ENCODE peak calls at places on chromosome 6, in six cellular contexts. I is MM.1S, F is hepatocyte, K is GM23248, A is PC-3, G is OCI-LY7. D is an unnamed sample.

GRCh38 chr6:150221152-150221551 is 78.3 kb downstream of the PPP1R14C start:
- DNase-seq in I (no peak), F (no peak), K (no peak), A (no peak), G (no peak), D (no peak)

GRCh38 chr6:119247504-119247903 is 102.1 kb downstream of the MAN1A1 start:
- DNase-seq in I (no peak), F (no peak), K (no peak), A (no peak), G (no peak), D (no peak)

GRCh38 chr6:80642452-80642851 is 536.0 kb downstream of the BCKDHB start:
- DNase-seq in I (no peak), F (no peak), K (peak; percentile 72), A (peak; percentile 49), G (no peak), D (no peak)

GRCh38 chr6:142302427-142303190 is 802 bp downstream of the ADGRG6 start:
- DNase-seq in I (no peak), F (peak; percentile 17), K (no peak), A (peak; percentile 90), G (no peak), D (peak; percentile 76)

GRCh38 chr6:145688493-145688905 is 46.8 kb downstream of the EPM2A start:
- DNase-seq in I (no peak), F (no peak), K (peak; percentile 40), A (peak; percentile 71), G (no peak), D (no peak)

GRCh38 chr6:124676033-124676432 is 286.2 kb upstream of the RNF217 start:
- DNase-seq in I (no peak), F (no peak), K (peak; percentile 37), A (no peak), G (no peak), D (no peak)

GRCh38 chr6:167781066-167781767 is 45.5 kb upstream of the AFDN start:
- DNase-seq in I (no peak), F (peak; percentile 53), K (no peak), A (no peak), G (no peak), D (no peak)

GRCh38 chr6:117233146-117233545 is 32.2 kb upstream of the VGLL2 start:
- DNase-seq in I (no peak), F (no peak), K (peak; percentile 23), A (no peak), G (no peak), D (no peak)

GRCh38 chr6:48775157-48775556 is 664.2 kb upstream of the PTCHD4 start:
- DNase-seq in I (no peak), F (no peak), K (no peak), A (peak; percentile 53), G (no peak), D (no peak)

GRCh38 chr6:138590796-138591709 is 91.8 kb upstream of the NHSL1 start:
- DNase-seq in I (peak; percentile 64), F (peak; percentile 83), K (peak; percentile 80), A (peak; percentile 77), G (peak; percentile 71), D (peak; percentile 72)

GRCh38 chr6:39804666-39805065 is 12.5 kb downstream of the DAAM2 start:
- DNase-seq in I (peak; percentile 40), F (peak; percentile 29), K (peak; percentile 93), A (peak; percentile 65), G (no peak), D (no peak)

GRCh38 chr6:100335999-100336398 is 128.7 kb downstream of the SIM1 start:
- DNase-seq in I (no peak), F (no peak), K (peak; percentile 55), A (no peak), G (no peak), D (no peak)

GRCh38 chr6:162973975-162974374 is 246.2 kb downstream of the PACRG start:
- DNase-seq in I (peak; percentile 6), F (no peak), K (peak; percentile 13), A (no peak), G (no peak), D (no peak)

GRCh38 chr6:3211681-3212080 is 15.8 kb downstream of the TUBB2B start:
- DNase-seq in I (no peak), F (no peak), K (peak; percentile 57), A (no peak), G (no peak), D (no peak)

GRCh38 chr6:30213654-30213998 is 420 bp upstream of the TRIM26 start:
- DNase-seq in I (no peak), F (no peak), K (no peak), A (no peak), G (no peak), D (no peak)

GRCh38 chr6:159842035-159842434 is 42.0 kb downstream of the PNLDC1 start:
- DNase-seq in I (no peak), F (no peak), K (peak; percentile 38), A (peak; percentile 33), G (no peak), D (no peak)

GRCh38 chr6:33431880-33432541 is 12.1 kb downstream of the SYNGAP1 start:
- DNase-seq in I (no peak), F (no peak), K (no peak), A (no peak), G (peak; percentile 81), D (no peak)

GRCh38 chr6:157497579-157497978 is 116.6 kb downstream of the ZDHHC14 start:
- DNase-seq in I (no peak), F (no peak), K (peak; percentile 10), A (no peak), G (no peak), D (no peak)

GRCh38 chr6:54614499-54615195 is 231.9 kb upstream of the FAM83B start:
- DNase-seq in I (no peak), F (no peak), K (no peak), A (no peak), G (no peak), D (no peak)

GRCh38 chr6:79574636-79575035 is 37.4 kb upstream of the LCA5 start:
- DNase-seq in I (no peak), F (peak; percentile 19), K (peak; percentile 52), A (peak; percentile 66), G (no peak), D (peak; percentile 53)

GRCh38 chr6:8446391-8446790 is 11.0 kb upstream of the SLC35B3 start:
- DNase-seq in I (no peak), F (no peak), K (no peak), A (no peak), G (no peak), D (no peak)

GRCh38 chr6:32858194-32858593 is 4.2 kb downstream of the PSMB9 start:
- DNase-seq in I (no peak), F (no peak), K (no peak), A (no peak), G (no peak), D (no peak)

GRCh38 chr6:1290805-1291204 is 21.1 kb upstream of the FOXQ1 start:
- DNase-seq in I (no peak), F (no peak), K (no peak), A (no peak), G (no peak), D (no peak)

DNA sequence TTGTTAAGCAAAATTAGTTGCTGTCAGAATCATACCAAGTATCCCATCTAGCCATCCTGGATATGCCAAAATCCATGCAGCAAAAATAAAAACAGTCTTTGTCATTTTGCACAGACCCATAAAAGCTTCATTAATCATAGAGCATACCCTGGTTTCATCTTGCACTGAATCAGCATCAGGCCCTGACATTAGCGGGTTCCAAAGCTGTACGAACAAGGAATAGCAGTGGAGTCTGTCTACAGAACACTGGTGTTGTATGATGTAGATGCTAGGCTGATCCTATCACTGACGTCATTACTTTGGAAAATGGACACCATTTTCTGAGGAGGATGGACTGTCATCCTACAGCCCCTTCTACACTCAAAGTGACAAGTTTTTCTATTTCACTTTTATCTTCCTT is 315.6 kb downstream of the ESR1 start:
- DNase-seq in I (no peak), F (no peak), K (no peak), A (peak; percentile 22), G (no peak), D (no peak)
- H3K9me2 ChIP-seq in I (no peaks in the 10 kb centered on the region), F (no peaks in the 10 kb centered on the region), K (no peaks in the 10 kb centered on the region), A (no peaks in the 10 kb centered on the region), G (no peaks in the 10 kb centered on the region), D (no peaks in the 10 kb centered on the region)

GRCh38 chr6:125828476-125829039 is 37.8 kb downstream of the NCOA7 start:
- DNase-seq in I (no peak), F (no peak), K (no peak), A (no peak), G (no peak), D (no peak)
- H3K4me1 ChIP-seq in I (peaks cover 6% of the 10 kb centered on the region), F (no peaks in the 10 kb centered on the region), K (no peaks in the 10 kb centered on the region), A (no peaks in the 10 kb centered on the region), G (peaks cover 8% of the 10 kb centered on the region), D (no peaks in the 10 kb centered on the region)

GRCh38 chr6:44503471-44503870 is 116.0 kb downstream of the CDC5L start:
- DNase-seq in I (no peak), F (no peak), K (no peak), A (no peak), G (no peak), D (no peak)
- H3K9me2 ChIP-seq in I (no peaks in the 10 kb centered on the region), F (no peaks in the 10 kb centered on the region), K (no peaks in the 10 kb centered on the region), A (peaks cover 4% of the 10 kb centered on the region), G (no peaks in the 10 kb centered on the region), D (no peaks in the 10 kb centered on the region)

GRCh38 chr6:36116066-36116465 is 14.2 kb upstream of the MAPK13 start:
- DNase-seq in I (no peak), F (no peak), K (no peak), A (no peak), G (no peak), D (no peak)
- H3K4me1 ChIP-seq in I (peaks cover 48% of the 10 kb centered on the region), F (no peaks in the 10 kb centered on the region), K (peaks cover 4% of the 10 kb centered on the region), A (peaks cover 13% of the 10 kb centered on the region), G (peaks cover 77% of the 10 kb centered on the region), D (peaks cover 32% of the 10 kb centered on the region)

GRCh38 chr6:141050470-141050869 is 1082.3 kb upstream of the GJE1 start:
- DNase-seq in I (no peak), F (no peak), K (no peak), A (no peak), G (no peak), D (no peak)

GRCh38 chr6:141048451-141048850 is 1084.3 kb upstream of the GJE1 start:
- DNase-seq in I (no peak), F (no peak), K (no peak), A (no peak), G (no peak), D (no peak)
- H3K9me2 ChIP-seq in I (no peaks in the 10 kb centered on the region), F (no peaks in the 10 kb centered on the region), K (no peaks in the 10 kb centered on the region), A (no peaks in the 10 kb centered on the region), G (no peaks in the 10 kb centered on the region), D (no peaks in the 10 kb centered on the region)

D was measured in PC-9.